ENCODE peak calls at places on chromosomes 13 and 19, in ten cellular contexts. L is adrenal gland; N is effector memory CD4-positive, alpha-beta T cell; P is CD4-positive, CD25-positive, alpha-beta regulatory T cell; Q is mammary epithelial cell; Z is stomach; K is aorta; D is ascending aorta; T is A549; E is body of pancreas. J is an unnamed sample.
A peak's percentile ranks its signal among the peaks of the same experiment; 100 is the strongest.

GRCh38 chr13:110546933-110547332 is 14.6 kb downstream of the RAB20 start:
- DNase-seq in L (peak; percentile 99), N (no peak), P (no peak), Q (peak; percentile 41), Z (peak; percentile 95), K (peak; percentile 84), D (peak; percentile 86), T (peak; percentile 81), E (peak; percentile 91), J (peak; percentile 94)

GRCh38 chr13:42753697-42754096 is 27.7 kb upstream of the FAM216B start:
- DNase-seq in L (no peak), N (no peak), P (no peak), Q (no peak), Z (no peak), K (no peak), D (no peak), T (no peak), E (no peak), J (no peak)

GRCh38 chr13:106525865-106526264 is 9.6 kb downstream of the EFNB2 start:
- DNase-seq in L (no peak), N (no peak), P (no peak), Q (no peak), Z (no peak), K (no peak), D (no peak), T (no peak), E (no peak), J (no peak)

GRCh38 chr13:39811051-39811450 is 155.6 kb downstream of the COG6 start:
- DNase-seq in L (no peak), N (no peak), P (no peak), Q (no peak), Z (no peak), K (no peak), D (no peak), T (no peak), E (no peak), J (no peak)

GRCh38 chr19:41426952-41427646 is at the start of gene B3GNT8:
- DNase-seq in L (peak; percentile 86), N (peak; percentile 28), P (peak; percentile 14), Q (peak; percentile 84), Z (peak; percentile 86), K (peak; percentile 94), D (peak; percentile 91), T (no peak), E (peak; percentile 62), J (peak; percentile 94)

GRCh38 chr19:36489920-36490415 is 607 bp upstream of the ZNF566 start:
- DNase-seq in L (peak; percentile 94), N (peak; percentile 46), P (peak; percentile 55), Q (no peak), Z (peak; percentile 76), K (no peak), D (peak; percentile 84), T (peak; percentile 98), E (peak; percentile 67), J (no peak)

GRCh38 chr13:98513837-98514236 is 63.1 kb downstream of the STK24 start:
- DNase-seq in L (no peak), N (no peak), P (no peak), Q (no peak), Z (no peak), K (no peak), D (peak; percentile 11), T (no peak), E (no peak), J (no peak)

GRCh38 chr13:27264181-27264580 is 6.4 kb upstream of the RASL11A start:
- DNase-seq in L (peak; percentile 80), N (no peak), P (no peak), Q (no peak), Z (no peak), K (no peak), D (no peak), T (no peak), E (no peak), J (no peak)

GRCh38 chr19:18503971-18504885 is 17.6 kb downstream of the ELL start:
- DNase-seq in L (no peak), N (no peak), P (no peak), Q (no peak), Z (peak; percentile 51), K (no peak), D (no peak), T (peak; percentile 58), E (peak; percentile 42), J (no peak)

GRCh38 chr13:40058757-40059236 is 403.3 kb downstream of the COG6 start:
- DNase-seq in L (no peak), N (no peak), P (no peak), Q (peak; percentile 54), Z (no peak), K (no peak), D (no peak), T (no peak), E (no peak), J (no peak)

GRCh38 chr13:100302391-100302790 is 213.5 kb downstream of the PCCA start:
- DNase-seq in L (no peak), N (no peak), P (no peak), Q (no peak), Z (no peak), K (no peak), D (no peak), T (no peak), E (no peak), J (no peak)

GRCh38 chr19:55802281-55802680 is 29.5 kb downstream of the NLRP11 start:
- DNase-seq in L (no peak), N (no peak), P (no peak), Q (no peak), Z (no peak), K (no peak), D (no peak), T (no peak), E (no peak), J (no peak)

GRCh38 chr13:64248371-64249065 is 2832.9 kb upstream of the PCDH20 start:
- DNase-seq in L (no peak), N (no peak), P (no peak), Q (no peak), Z (no peak), K (no peak), D (no peak), T (no peak), E (no peak), J (no peak)

GRCh38 chr13:33218020-33218419 is 67.5 kb downstream of the STARD13 start:
- DNase-seq in L (peak; percentile 31), N (no peak), P (no peak), Q (peak; percentile 55), Z (no peak), K (no peak), D (no peak), T (peak; percentile 51), E (no peak), J (no peak)

GRCh38 chr13:72839831-72840426 is 58.0 kb downstream of the PIBF1 start:
- DNase-seq in L (peak; percentile 68), N (no peak), P (no peak), Q (peak; percentile 69), Z (peak; percentile 72), K (no peak), D (no peak), T (peak; percentile 60), E (peak; percentile 66), J (no peak)

GRCh38 chr19:35155981-35156672 is 1.6 kb downstream of the FXYD5 start:
- DNase-seq in L (no peak), N (no peak), P (no peak), Q (no peak), Z (no peak), K (no peak), D (no peak), T (no peak), E (no peak), J (no peak)
- H3K4me1 ChIP-seq in L (peaks cover 6% of the 10 kb centered on the region), N (peaks cover 32% of the 10 kb centered on the region), P (peaks cover 45% of the 10 kb centered on the region), Q (peaks cover 18% of the 10 kb centered on the region), Z (peaks cover 19% of the 10 kb centered on the region), K (no peaks in the 10 kb centered on the region), D (peaks cover 15% of the 10 kb centered on the region), T (peaks cover 9% of the 10 kb centered on the region), E (peaks cover 18% of the 10 kb centered on the region), J (no peaks in the 10 kb centered on the region)

GRCh38 chr19:16587031-16588023 is 15.1 kb upstream of the SLC35E1 start:
- DNase-seq in L (peak; percentile 68), N (peak; percentile 68), P (peak; percentile 56), Q (peak; percentile 61), Z (no peak), K (no peak), D (peak; percentile 77), T (no peak), E (no peak), J (no peak)

GRCh38 chr19:16582486-16583261 is 10.5 kb upstream of the SLC35E1 start:
- DNase-seq in L (no peak), N (no peak), P (no peak), Q (no peak), Z (no peak), K (no peak), D (no peak), T (no peak), E (no peak), J (no peak)

GRCh38 chr19:16586477-16586871 is 14.3 kb upstream of the SLC35E1 start:
- DNase-seq in L (no peak), N (no peak), P (no peak), Q (no peak), Z (no peak), K (no peak), D (no peak), T (no peak), E (no peak), J (no peak)

GRCh38 chr19:16585808-16586476 is 13.7 kb upstream of the SLC35E1 start:
- DNase-seq in L (no peak), N (peak; percentile 19), P (no peak), Q (peak; percentile 41), Z (no peak), K (no peak), D (no peak), T (no peak), E (no peak), J (no peak)

GRCh38 chr19:16584825-16585801 is 12.9 kb upstream of the SLC35E1 start:
- DNase-seq in L (no peak), N (no peak), P (no peak), Q (no peak), Z (no peak), K (no peak), D (no peak), T (no peak), E (no peak), J (no peak)
- H3K4me1 ChIP-seq in L (peaks cover 47% of the 10 kb centered on the region), N (peaks cover 67% of the 10 kb centered on the region), P (peaks cover 74% of the 10 kb centered on the region), Q (peaks cover 69% of the 10 kb centered on the region), Z (peaks cover 99% of the 10 kb centered on the region), K (no peaks in the 10 kb centered on the region), D (peaks cover 13% of the 10 kb centered on the region), T (peaks cover 39% of the 10 kb centered on the region), E (peaks cover 92% of the 10 kb centered on the region), J (no peaks in the 10 kb centered on the region)

DNA sequence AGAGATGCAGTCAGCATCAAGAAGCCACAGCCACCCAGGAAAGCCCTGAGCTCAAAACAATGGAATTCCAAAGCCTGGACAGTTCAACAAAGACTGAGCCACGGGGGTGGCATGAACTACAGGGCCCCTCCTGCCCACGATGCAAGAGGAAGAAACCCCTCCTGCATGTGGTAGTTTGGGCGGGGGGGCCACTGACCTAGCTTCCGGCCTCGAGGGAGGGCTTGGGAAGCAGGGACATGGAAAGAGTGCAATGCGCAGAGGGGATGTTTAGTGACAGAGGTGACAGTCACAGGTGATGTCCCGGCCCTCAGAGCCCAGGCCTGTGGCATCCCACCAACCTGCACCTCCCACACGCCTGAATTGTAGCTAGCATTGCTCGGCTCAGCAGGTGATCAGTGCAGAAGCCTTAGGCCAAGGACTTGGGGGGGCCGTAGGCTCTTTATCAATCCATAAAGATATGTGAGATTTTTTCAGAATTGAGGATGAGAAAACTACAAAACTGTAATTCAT is 318.8 kb downstream of the TEX29 start:
- DNase-seq in L (no peak), N (no peak), P (no peak), Q (no peak), Z (no peak), K (no peak), D (no peak), T (no peak), E (no peak), J (no peak)
- H3K4me1 ChIP-seq in L (no peaks in the 10 kb centered on the region), N (no peaks in the 10 kb centered on the region), P (no peaks in the 10 kb centered on the region), Q (no peaks in the 10 kb centered on the region), Z (no peaks in the 10 kb centered on the region), K (no peaks in the 10 kb centered on the region), D (no peaks in the 10 kb centered on the region), T (no peaks in the 10 kb centered on the region), E (no peaks in the 10 kb centered on the region), J (no peaks in the 10 kb centered on the region)

GRCh38 chr13:73939071-73939380 is 195.2 kb downstream of the KLF12 start:
- DNase-seq in L (no peak), N (no peak), P (no peak), Q (no peak), Z (no peak), K (no peak), D (no peak), T (no peak), E (no peak), J (no peak)
- H3K4me1 ChIP-seq in L (no peaks in the 10 kb centered on the region), N (peaks cover 19% of the 10 kb centered on the region), P (peaks cover 20% of the 10 kb centered on the region), Q (peaks cover 19% of the 10 kb centered on the region), Z (peaks cover 10% of the 10 kb centered on the region), K (peaks cover 4% of the 10 kb centered on the region), D (no peaks in the 10 kb centered on the region), T (peaks cover 33% of the 10 kb centered on the region), E (no peaks in the 10 kb centered on the region), J (no peaks in the 10 kb centered on the region)

J was measured in sigmoid colon.